ENCODE peak calls at places on chromosomes 5 and 9, in nine cellular contexts. S is OCI-LY7, K is IMR-90, Y is HCT116, P is neuronal stem cell, E is keratinocyte, D is GM23248, U is DND-41, Q is neural progenitor cell. F is an unnamed sample.

GRCh38 chr9:77063645-77064285 is 44.3 kb downstream of the FOXB2 start:
- DNase-seq in S (no peak), K (peak; percentile 47), Y (peak; percentile 10), P (no peak), E (peak; percentile 26), D (peak; percentile 70), U (no peak), Q (no peak), F (no peak)

GRCh38 chr5:151239237-151239861 is 13.6 kb upstream of the GM2A start:
- DNase-seq in S (peak; percentile 81), K (peak; percentile 63), Y (peak; percentile 34), P (peak; percentile 65), E (no peak), D (peak; percentile 79), U (no peak), Q (peak; percentile 61), F (no peak)

GRCh38 chr5:128053291-128053954 is 30.1 kb upstream of the SLC12A2 start:
- DNase-seq in S (no peak), K (peak; percentile 46), Y (no peak), P (no peak), E (no peak), D (no peak), U (no peak), Q (no peak), F (no peak)

GRCh38 chr5:59773286-59773685 is 120.2 kb downstream of the PDE4D start:
- DNase-seq in S (no peak), K (no peak), Y (no peak), P (no peak), E (no peak), D (peak; percentile 55), U (no peak), Q (no peak), F (peak; percentile 86)

GRCh38 chr5:141402553-141403328 is at the start of gene PCDHGA9:
- DNase-seq in S (no peak), K (peak; percentile 40), Y (peak; percentile 7), P (no peak), E (no peak), D (peak; percentile 73), U (peak; percentile 27), Q (no peak), F (no peak)

GRCh38 chr5:160199410-160199911 is 29.8 kb upstream of the FABP6 start:
- DNase-seq in S (peak; percentile 66), K (peak; percentile 23), Y (no peak), P (peak; percentile 62), E (no peak), D (peak; percentile 80), U (peak; percentile 71), Q (peak; percentile 79), F (peak; percentile 84)

GRCh38 chr9:69571032-69571431 is 101.1 kb downstream of the APBA1 start:
- DNase-seq in S (no peak), K (no peak), Y (no peak), P (no peak), E (no peak), D (peak; percentile 52), U (no peak), Q (no peak), F (no peak)

GRCh38 chr5:150500905-150501304 is 7.0 kb upstream of the NDST1 start:
- DNase-seq in S (no peak), K (no peak), Y (no peak), P (no peak), E (no peak), D (no peak), U (no peak), Q (no peak), F (no peak)

GRCh38 chr9:77025146-77025545 is 5.7 kb downstream of the FOXB2 start:
- DNase-seq in S (no peak), K (no peak), Y (no peak), P (no peak), E (peak; percentile 63), D (no peak), U (no peak), Q (no peak), F (no peak)

GRCh38 chr9:135043345-135043744 is 44.1 kb upstream of the OLFM1 start:
- DNase-seq in S (no peak), K (no peak), Y (no peak), P (no peak), E (no peak), D (no peak), U (no peak), Q (no peak), F (no peak)

GRCh38 chr9:78325343-78325742 is 28.4 kb downstream of the PSAT1 start:
- DNase-seq in S (no peak), K (peak; percentile 27), Y (no peak), P (no peak), E (no peak), D (peak; percentile 20), U (no peak), Q (no peak), F (no peak)

GRCh38 chr5:163565931-163566608 is 60.7 kb downstream of the MAT2B start:
- DNase-seq in S (no peak), K (peak; percentile 36), Y (no peak), P (no peak), E (no peak), D (peak; percentile 55), U (no peak), Q (peak; percentile 65), F (no peak)

GRCh38 chr5:93337138-93337537 is 243.9 kb downstream of the NR2F1-AS1 start:
- DNase-seq in S (no peak), K (no peak), Y (no peak), P (no peak), E (no peak), D (no peak), U (no peak), Q (no peak), F (no peak)

GRCh38 chr9:123331303-123331702 is 24.7 kb upstream of the CRB2 start:
- DNase-seq in S (no peak), K (no peak), Y (no peak), P (no peak), E (no peak), D (no peak), U (no peak), Q (no peak), F (no peak)

GRCh38 chr9:105053209-105053652 is 125.3 kb upstream of the ABCA1 start:
- DNase-seq in S (no peak), K (peak; percentile 94), Y (no peak), P (no peak), E (no peak), D (peak; percentile 87), U (no peak), Q (no peak), F (no peak)

GRCh38 chr9:135588371-135588770 is 26.8 kb downstream of the PAEP start:
- DNase-seq in S (no peak), K (no peak), Y (no peak), P (no peak), E (no peak), D (no peak), U (no peak), Q (no peak), F (no peak)

GRCh38 chr9:122777935-122778671 is 10.6 kb upstream of the OR5C1 start:
- DNase-seq in S (no peak), K (peak; percentile 79), Y (no peak), P (no peak), E (no peak), D (peak; percentile 85), U (no peak), Q (no peak), F (peak; percentile 85)

GRCh38 chr5:169803077-169803981 is 166.3 kb downstream of the DOCK2 start:
- DNase-seq in S (no peak), K (peak; percentile 100), Y (no peak), P (no peak), E (no peak), D (peak; percentile 98), U (no peak), Q (no peak), F (peak; percentile 92)

DNA sequence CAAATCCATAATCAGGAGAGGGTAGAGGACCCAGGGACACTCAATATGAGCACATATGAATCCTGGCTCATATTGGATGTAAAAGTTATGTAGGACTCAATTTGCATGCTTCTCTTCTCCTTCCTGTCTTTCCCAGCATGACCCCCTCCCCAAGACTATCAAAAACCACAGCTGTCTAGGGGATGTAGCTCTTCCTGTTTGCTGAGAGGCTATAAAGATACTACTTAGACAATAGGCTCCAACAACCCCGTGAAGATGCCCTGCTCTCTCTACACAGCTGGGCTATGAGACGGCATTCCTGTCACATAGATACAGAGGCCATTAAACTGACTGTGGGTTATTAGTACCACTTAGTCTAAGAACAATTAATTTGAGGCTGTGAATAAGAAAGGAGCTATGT is 56.5 kb upstream of the PCSK1 start:
- DNase-seq in S (no peak), K (no peak), Y (no peak), P (no peak), E (no peak), D (no peak), U (no peak), Q (no peak), F (no peak)
- H3K4me2 ChIP-seq in S (no peak overlapping the region), K (no peak overlapping the region), Y (no peak overlapping the region), P (no peak overlapping the region), E (no peak overlapping the region), D (no peak overlapping the region), U (no peak overlapping the region), Q (no peak overlapping the region), F (no peak overlapping the region)

DNA sequence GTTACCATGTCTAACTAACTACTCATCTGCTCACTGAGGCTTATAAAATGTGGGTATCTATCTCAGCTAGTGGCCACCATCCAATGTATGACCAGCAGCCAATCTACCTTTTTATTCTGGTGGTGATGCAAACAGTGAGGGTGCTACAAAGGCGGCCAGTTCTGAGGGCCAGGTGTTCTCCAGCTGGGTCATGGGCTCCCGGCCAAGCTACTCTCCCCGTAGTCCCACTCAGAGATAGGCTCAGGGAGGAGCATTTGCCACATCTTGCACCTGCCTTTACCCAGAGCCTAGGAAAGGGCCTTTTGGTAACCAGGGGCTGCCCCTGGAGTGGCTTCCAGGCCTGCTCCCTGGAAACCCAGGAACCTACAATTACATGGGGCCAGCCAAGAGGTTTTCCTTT is 59.0 kb downstream of the PFDN1 start:
- DNase-seq in S (no peak), K (no peak), Y (no peak), P (no peak), E (no peak), D (no peak), U (no peak), Q (no peak), F (no peak)
- H3K27ac ChIP-seq in S (no peak overlapping the region), K (no peak overlapping the region), Y (no peak overlapping the region), P (no peak overlapping the region), E (no peak overlapping the region), D (no peak overlapping the region), U (no peak overlapping the region), Q (no peak overlapping the region), F (no peak overlapping the region)

GRCh38 chr5:36919238-36919637 is 42.7 kb downstream of the NIPBL start:
- DNase-seq in S (no peak), K (no peak), Y (no peak), P (no peak), E (no peak), D (no peak), U (no peak), Q (no peak), F (no peak)

GRCh38 chr5:36915653-36916052 is 39.1 kb downstream of the NIPBL start:
- DNase-seq in S (no peak), K (peak; percentile 35), Y (no peak), P (no peak), E (no peak), D (peak; percentile 54), U (no peak), Q (no peak), F (no peak)

GRCh38 chr5:36919650-36920049 is 43.1 kb downstream of the NIPBL start:
- DNase-seq in S (no peak), K (no peak), Y (no peak), P (no peak), E (no peak), D (no peak), U (no peak), Q (no peak), F (no peak)
- H3K4me1 ChIP-seq in S (no peaks in the 10 kb centered on the region), K (no peaks in the 10 kb centered on the region), Y (no peaks in the 10 kb centered on the region), P (no peaks in the 10 kb centered on the region), E (no peaks in the 10 kb centered on the region), D (peaks cover 13% of the 10 kb centered on the region), U (no peaks in the 10 kb centered on the region), Q (no peaks in the 10 kb centered on the region), F (no peaks in the 10 kb centered on the region)

GRCh38 chr9:71977003-71977402 is 65.6 kb downstream of the C9orf85 start:
- DNase-seq in S (no peak), K (no peak), Y (no peak), P (no peak), E (no peak), D (no peak), U (no peak), Q (no peak), F (no peak)
- H3K4me2 ChIP-seq in S (no peak overlapping the region), K (no peak overlapping the region), Y (no peak overlapping the region), P (no peak overlapping the region), E (no peak overlapping the region), D (no peak overlapping the region), U (no peak overlapping the region), Q (no peak overlapping the region), F (no peak overlapping the region)